ENCODE peak calls at places on chromosomes 13 and 19, in seven cellular contexts. One of them, this sample, is unnamed.

GRCh38 chr19:55857149-55857548 is 20.8 kb downstream of the NLRP4 start:
- ATAC-seq in lung: no peak
- ATAC-seq in CD8-positive, alpha-beta T cell: no peak
- ATAC-seq in heart right ventricle: no peak
- ATAC-seq in HCT116: no peak
- ATAC-seq in right cardiac atrium: no peak
- ATAC-seq in Panc1: no peak
- ATAC-seq in this sample: no peak

GRCh38 chr13:44306401-44307192 is 67.0 kb upstream of the SERP2 start:
- ATAC-seq in lung: peak; percentile 46
- ATAC-seq in CD8-positive, alpha-beta T cell: peak; percentile 48
- ATAC-seq in heart right ventricle: peak; percentile 68
- ATAC-seq in HCT116: peak; percentile 84
- ATAC-seq in right cardiac atrium: peak; percentile 71
- ATAC-seq in Panc1: peak; percentile 87
- ATAC-seq in this sample: peak; percentile 57

GRCh38 chr19:1182727-1183126 is 8.7 kb upstream of the SBNO2 start:
- ATAC-seq in lung: no peak
- ATAC-seq in CD8-positive, alpha-beta T cell: no peak
- ATAC-seq in heart right ventricle: no peak
- ATAC-seq in HCT116: no peak
- ATAC-seq in right cardiac atrium: no peak
- ATAC-seq in Panc1: no peak
- ATAC-seq in this sample: no peak

GRCh38 chr13:107563099-107563925 is 652.0 kb downstream of the LIG4 start:
- ATAC-seq in lung: no peak
- ATAC-seq in CD8-positive, alpha-beta T cell: no peak
- ATAC-seq in heart right ventricle: no peak
- ATAC-seq in HCT116: no peak
- ATAC-seq in right cardiac atrium: no peak
- ATAC-seq in Panc1: no peak
- ATAC-seq in this sample: no peak

GRCh38 chr13:102724923-102725322 is 30.1 kb upstream of the METTL21C start:
- ATAC-seq in lung: peak; percentile 44
- ATAC-seq in CD8-positive, alpha-beta T cell: no peak
- ATAC-seq in heart right ventricle: peak; percentile 63
- ATAC-seq in HCT116: peak; percentile 87
- ATAC-seq in right cardiac atrium: peak; percentile 74
- ATAC-seq in Panc1: peak; percentile 87
- ATAC-seq in this sample: no peak

GRCh38 chr13:110509971-110510786 is 51.3 kb downstream of the RAB20 start:
- ATAC-seq in lung: no peak
- ATAC-seq in CD8-positive, alpha-beta T cell: no peak
- ATAC-seq in heart right ventricle: peak; percentile 29
- ATAC-seq in HCT116: peak; percentile 6
- ATAC-seq in right cardiac atrium: peak; percentile 2
- ATAC-seq in Panc1: peak; percentile 51
- ATAC-seq in this sample: peak; percentile 10

GRCh38 chr13:85985791-85986190 is 186.6 kb upstream of the SLITRK6 start:
- ATAC-seq in lung: no peak
- ATAC-seq in CD8-positive, alpha-beta T cell: no peak
- ATAC-seq in heart right ventricle: no peak
- ATAC-seq in HCT116: no peak
- ATAC-seq in right cardiac atrium: no peak
- ATAC-seq in Panc1: no peak
- ATAC-seq in this sample: no peak

GRCh38 chr13:99357920-99358319 is 50.7 kb upstream of the GPR183 start:
- ATAC-seq in lung: no peak
- ATAC-seq in CD8-positive, alpha-beta T cell: no peak
- ATAC-seq in heart right ventricle: no peak
- ATAC-seq in HCT116: no peak
- ATAC-seq in right cardiac atrium: no peak
- ATAC-seq in Panc1: no peak
- ATAC-seq in this sample: no peak

GRCh38 chr19:56663931-56664500 is 7.5 kb downstream of the ZNF835 start:
- ATAC-seq in lung: no peak
- ATAC-seq in CD8-positive, alpha-beta T cell: no peak
- ATAC-seq in heart right ventricle: no peak
- ATAC-seq in HCT116: no peak
- ATAC-seq in right cardiac atrium: no peak
- ATAC-seq in Panc1: no peak
- ATAC-seq in this sample: no peak

GRCh38 chr19:29393915-29394460 is 131.8 kb upstream of the VSTM2B start:
- ATAC-seq in lung: no peak
- ATAC-seq in CD8-positive, alpha-beta T cell: no peak
- ATAC-seq in heart right ventricle: no peak
- ATAC-seq in HCT116: peak; percentile 40
- ATAC-seq in right cardiac atrium: no peak
- ATAC-seq in Panc1: peak; percentile 74
- ATAC-seq in this sample: no peak

GRCh38 chr19:8088752-8089663 is 36.4 kb downstream of the CCL25 start:
- ATAC-seq in lung: no peak
- ATAC-seq in CD8-positive, alpha-beta T cell: no peak
- ATAC-seq in heart right ventricle: no peak
- ATAC-seq in HCT116: no peak
- ATAC-seq in right cardiac atrium: no peak
- ATAC-seq in Panc1: peak; percentile 82
- ATAC-seq in this sample: no peak

GRCh38 chr19:2883686-2884439 is 16.7 kb downstream of the ZNF556 start:
- ATAC-seq in lung: no peak
- ATAC-seq in CD8-positive, alpha-beta T cell: no peak
- ATAC-seq in heart right ventricle: no peak
- ATAC-seq in HCT116: peak; percentile 34
- ATAC-seq in right cardiac atrium: no peak
- ATAC-seq in Panc1: no peak
- ATAC-seq in this sample: no peak

DNA sequence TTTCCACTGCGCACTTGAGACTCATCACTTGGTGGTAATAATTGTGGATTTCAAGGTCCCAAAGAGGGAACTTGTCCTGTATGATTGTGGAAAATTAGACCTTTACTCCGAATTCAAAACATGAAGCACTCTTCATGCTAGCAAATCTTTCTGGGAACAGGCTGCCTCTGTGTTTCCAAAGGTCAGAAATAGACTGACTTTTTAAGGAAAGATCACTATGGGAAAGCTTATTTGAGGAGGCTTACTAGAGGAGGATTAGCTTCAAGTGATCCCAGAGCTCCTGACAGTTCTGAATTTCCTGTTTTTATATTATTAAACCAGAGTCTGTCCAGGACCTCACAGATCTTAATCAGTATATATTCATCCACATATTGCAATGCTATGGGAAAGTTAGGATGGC is 5.5 kb downstream of the WDFY2 start:
- ATAC-seq in lung: no peak
- ATAC-seq in CD8-positive, alpha-beta T cell: no peak
- ATAC-seq in heart right ventricle: peak; percentile 22
- ATAC-seq in HCT116: no peak
- ATAC-seq in right cardiac atrium: no peak
- ATAC-seq in Panc1: no peak
- ATAC-seq in this sample: no peak
- H3K4me1 ChIP-seq in lung: peaks cover 13% of the 10 kb centered on the region
- H3K4me1 ChIP-seq in CD8-positive, alpha-beta T cell: peaks cover 10% of the 10 kb centered on the region
- H3K4me1 ChIP-seq in heart right ventricle: peaks cover 33% of the 10 kb centered on the region
- H3K4me1 ChIP-seq in HCT116: peaks cover 20% of the 10 kb centered on the region
- H3K4me1 ChIP-seq in right cardiac atrium: no peaks in the 10 kb centered on the region
- H3K4me1 ChIP-seq in Panc1: peaks cover 48% of the 10 kb centered on the region
- H3K4me1 ChIP-seq in this sample: no peaks in the 10 kb centered on the region

GRCh38 chr13:97318532-97318931 is 96.4 kb downstream of the MBNL2 start:
- ATAC-seq in lung: no peak
- ATAC-seq in CD8-positive, alpha-beta T cell: no peak
- ATAC-seq in heart right ventricle: no peak
- ATAC-seq in HCT116: no peak
- ATAC-seq in right cardiac atrium: no peak
- ATAC-seq in Panc1: peak; percentile 20
- ATAC-seq in this sample: no peak

GRCh38 chr13:97319088-97319487 is 97.0 kb downstream of the MBNL2 start:
- ATAC-seq in lung: peak; percentile 37
- ATAC-seq in CD8-positive, alpha-beta T cell: no peak
- ATAC-seq in heart right ventricle: peak; percentile 23
- ATAC-seq in HCT116: no peak
- ATAC-seq in right cardiac atrium: peak; percentile 48
- ATAC-seq in Panc1: peak; percentile 42
- ATAC-seq in this sample: peak; percentile 71

GRCh38 chr13:97321101-97321500 is 99.0 kb downstream of the MBNL2 start:
- ATAC-seq in lung: no peak
- ATAC-seq in CD8-positive, alpha-beta T cell: no peak
- ATAC-seq in heart right ventricle: no peak
- ATAC-seq in HCT116: no peak
- ATAC-seq in right cardiac atrium: no peak
- ATAC-seq in Panc1: peak; percentile 42
- ATAC-seq in this sample: no peak

GRCh38 chr13:97316390-97316789 is 94.3 kb downstream of the MBNL2 start:
- ATAC-seq in lung: no peak
- ATAC-seq in CD8-positive, alpha-beta T cell: no peak
- ATAC-seq in heart right ventricle: peak; percentile 72
- ATAC-seq in HCT116: no peak
- ATAC-seq in right cardiac atrium: peak; percentile 86
- ATAC-seq in Panc1: no peak
- ATAC-seq in this sample: no peak

DNA sequence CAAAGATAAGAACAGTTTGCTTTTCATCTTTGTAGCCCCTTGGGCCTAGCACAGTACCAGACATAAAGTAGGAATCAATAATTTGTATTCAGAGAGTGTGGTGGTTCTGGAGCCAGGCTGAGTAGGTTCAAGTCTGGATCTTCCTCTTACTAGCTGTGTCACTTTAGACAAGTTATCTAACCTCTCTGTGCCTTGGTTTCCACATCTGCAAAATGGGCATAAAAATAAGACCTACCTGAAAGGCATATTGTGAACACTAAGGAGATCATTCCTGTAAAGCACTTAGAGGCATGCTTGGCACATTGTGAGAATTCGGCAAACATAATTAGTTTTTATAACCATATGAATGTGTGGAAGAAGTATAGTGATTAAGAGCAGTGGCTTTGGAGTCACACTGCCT is 95.8 kb downstream of the MBNL2 start:
- ATAC-seq in lung: no peak
- ATAC-seq in CD8-positive, alpha-beta T cell: no peak
- ATAC-seq in heart right ventricle: no peak
- ATAC-seq in HCT116: no peak
- ATAC-seq in right cardiac atrium: no peak
- ATAC-seq in Panc1: no peak
- ATAC-seq in this sample: no peak
- H3K4me1 ChIP-seq in lung: peaks cover 24% of the 10 kb centered on the region
- H3K4me1 ChIP-seq in CD8-positive, alpha-beta T cell: no peaks in the 10 kb centered on the region
- H3K4me1 ChIP-seq in heart right ventricle: peaks cover 58% of the 10 kb centered on the region
- H3K4me1 ChIP-seq in HCT116: peaks cover 6% of the 10 kb centered on the region
- H3K4me1 ChIP-seq in right cardiac atrium: peaks cover 38% of the 10 kb centered on the region
- H3K4me1 ChIP-seq in Panc1: peaks cover 85% of the 10 kb centered on the region
- H3K4me1 ChIP-seq in this sample: peaks cover 39% of the 10 kb centered on the region

GRCh38 chr19:14410775-14411134 is 8.4 kb downstream of the DDX39A start:
- ATAC-seq in lung: no peak
- ATAC-seq in CD8-positive, alpha-beta T cell: no peak
- ATAC-seq in heart right ventricle: no peak
- ATAC-seq in HCT116: no peak
- ATAC-seq in right cardiac atrium: no peak
- ATAC-seq in Panc1: no peak
- ATAC-seq in this sample: no peak
- H3K4me1 ChIP-seq in lung: no peaks in the 10 kb centered on the region
- H3K4me1 ChIP-seq in CD8-positive, alpha-beta T cell: peaks cover 66% of the 10 kb centered on the region
- H3K4me1 ChIP-seq in heart right ventricle: peaks cover 21% of the 10 kb centered on the region
- H3K4me1 ChIP-seq in HCT116: peaks cover 10% of the 10 kb centered on the region
- H3K4me1 ChIP-seq in right cardiac atrium: no peaks in the 10 kb centered on the region
- H3K4me1 ChIP-seq in Panc1: peaks cover 22% of the 10 kb centered on the region
- H3K4me1 ChIP-seq in this sample: peaks cover 8% of the 10 kb centered on the region

DNA sequence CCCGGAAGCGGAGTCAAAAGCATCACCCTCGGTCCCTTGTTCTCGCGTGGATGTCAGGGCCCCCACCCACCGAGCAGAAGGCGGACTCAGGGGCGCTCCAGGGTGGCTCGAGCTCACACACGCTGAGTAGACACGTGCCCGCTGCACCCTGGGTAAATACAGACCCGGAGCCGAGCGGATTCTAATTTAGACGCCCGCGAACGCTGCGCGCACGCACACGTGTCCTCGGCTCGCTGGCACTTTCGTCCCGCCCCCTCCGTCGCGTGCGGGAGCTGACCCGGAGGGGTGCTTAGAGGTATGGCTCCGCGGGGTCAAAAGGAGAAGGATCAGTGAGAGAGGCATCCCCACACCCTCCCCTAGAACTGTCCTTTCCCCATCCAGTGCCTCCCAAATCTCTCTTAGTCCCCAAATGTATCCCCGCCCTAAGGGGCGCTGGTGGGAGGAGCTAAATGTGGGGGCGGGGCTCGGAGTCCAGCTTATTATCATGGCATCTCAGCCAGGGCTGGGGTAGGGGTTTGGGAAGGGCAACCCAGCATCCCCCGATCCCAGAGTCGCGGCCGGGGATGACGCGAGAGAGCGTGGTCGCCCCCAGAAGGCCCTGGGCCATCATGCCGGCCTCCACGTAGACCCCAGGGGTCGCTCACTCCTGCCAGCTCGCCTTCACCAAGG is 451 bp upstream of the ICAM5 start:
- ATAC-seq in lung: peak; percentile 4
- ATAC-seq in CD8-positive, alpha-beta T cell: peak; percentile 67
- ATAC-seq in heart right ventricle: no peak
- ATAC-seq in HCT116: peak; percentile 65
- ATAC-seq in right cardiac atrium: no peak
- ATAC-seq in Panc1: peak; percentile 48
- ATAC-seq in this sample: no peak
- H3K4me1 ChIP-seq in lung: no peaks in the 10 kb centered on the region
- H3K4me1 ChIP-seq in CD8-positive, alpha-beta T cell: peaks cover 76% of the 10 kb centered on the region
- H3K4me1 ChIP-seq in heart right ventricle: peaks cover 66% of the 10 kb centered on the region
- H3K4me1 ChIP-seq in HCT116: peaks cover 60% of the 10 kb centered on the region
- H3K4me1 ChIP-seq in right cardiac atrium: peaks cover 14% of the 10 kb centered on the region
- H3K4me1 ChIP-seq in Panc1: peaks cover 14% of the 10 kb centered on the region
- H3K4me1 ChIP-seq in this sample: peaks cover 42% of the 10 kb centered on the region

DNA sequence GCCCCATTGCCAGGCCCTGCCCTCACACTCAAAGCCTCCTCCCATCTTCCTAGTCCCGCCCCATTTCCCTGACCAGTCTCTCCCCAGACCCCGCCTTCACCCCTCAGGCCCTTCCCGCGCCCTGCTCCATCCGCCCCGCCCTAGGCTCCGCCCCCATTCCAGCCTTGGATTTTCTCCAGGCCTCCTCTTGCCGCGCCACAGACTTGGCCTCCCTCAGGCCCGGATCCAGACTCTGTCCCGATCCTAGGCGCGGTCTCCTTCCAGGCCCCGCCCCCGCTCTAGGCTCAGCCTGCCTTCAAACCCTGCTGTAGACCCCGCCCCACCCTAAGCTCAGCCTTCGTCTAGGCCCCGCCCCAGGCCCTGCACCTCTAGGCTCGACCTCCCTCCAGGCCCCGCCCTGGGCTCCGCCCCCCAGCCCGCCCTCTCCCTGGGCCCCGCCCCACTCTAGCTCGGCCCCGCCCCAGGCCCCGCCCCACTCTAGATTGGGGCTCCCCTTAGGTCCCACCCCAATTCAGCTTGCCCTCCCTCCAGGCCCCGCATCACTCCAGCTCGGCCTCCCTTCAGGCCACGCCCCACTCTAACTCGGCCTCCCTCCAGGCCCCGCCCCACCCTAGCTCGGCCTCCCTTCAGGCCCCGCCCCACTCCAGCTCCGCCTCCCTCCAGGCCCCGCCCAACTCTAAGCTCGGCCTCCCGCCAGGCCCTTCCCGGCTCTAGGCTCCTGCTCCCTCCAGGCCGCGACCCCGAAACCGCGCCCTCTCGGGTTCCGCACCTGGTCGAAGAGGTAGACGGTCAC is 18.5 kb downstream of the LMTK3 start:
- ATAC-seq in lung: peak; percentile 88
- ATAC-seq in CD8-positive, alpha-beta T cell: peak; percentile 79
- ATAC-seq in heart right ventricle: peak; percentile 90
- ATAC-seq in HCT116: peak; percentile 78
- ATAC-seq in right cardiac atrium: peak; percentile 93
- ATAC-seq in Panc1: peak; percentile 78
- ATAC-seq in this sample: peak; percentile 92
- H3K4me1 ChIP-seq in lung: no peaks in the 10 kb centered on the region
- H3K4me1 ChIP-seq in CD8-positive, alpha-beta T cell: peaks cover 38% of the 10 kb centered on the region
- H3K4me1 ChIP-seq in heart right ventricle: peaks cover 9% of the 10 kb centered on the region
- H3K4me1 ChIP-seq in HCT116: peaks cover 72% of the 10 kb centered on the region
- H3K4me1 ChIP-seq in right cardiac atrium: no peaks in the 10 kb centered on the region
- H3K4me1 ChIP-seq in Panc1: peaks cover 18% of the 10 kb centered on the region
- H3K4me1 ChIP-seq in this sample: peaks cover 63% of the 10 kb centered on the region

This sample was measured in gastroesophageal sphincter.